ENCODE peak calls at places on chromosome 19, in nine cellular contexts. W is ascending aorta; I is stimulated activated CD4-positive, alpha-beta T cell treated with anti-CD3 and anti-CD28 coated beads, Interleukin-4, amount 100 ng/mL, for 48 hours; O is uterus; E is activated naive CD4-positive, alpha-beta T cell; M is effector memory CD4-positive, alpha-beta T cell; F is mammary epithelial cell; Q is lower lobe of right lung; G is NCI-H1048. L is an unnamed sample.

GRCh38 chr19:6412111-6412999 is 12.3 kb downstream of the KHSRP start:
- DNase-seq in W (no peak), I (peak), O (peak), E (peak), M (peak), F (no peak), Q (no peak), G (no peak), L (peak)

GRCh38 chr19:51799998-51800848 is 5.3 kb downstream of the FPR3 start:
- DNase-seq in W (no peak), I (no peak), O (peak), E (no peak), M (no peak), F (no peak), Q (no peak), G (no peak), L (no peak)

GRCh38 chr19:14516048-14516534 is 2.1 kb downstream of the DNAJB1 start:
- DNase-seq in W (no peak), I (no peak), O (no peak), E (no peak), M (no peak), F (no peak), Q (no peak), G (no peak), L (no peak)

GRCh38 chr19:18290250-18291018 is 9.0 kb upstream of the JUND start:
- DNase-seq in W (peak), I (peak), O (peak), E (peak), M (peak), F (no peak), Q (no peak), G (no peak), L (no peak)

GRCh38 chr19:51904331-51905165 is at the start of gene ZNF649:
- DNase-seq in W (peak), I (peak), O (peak), E (peak), M (peak), F (peak), Q (peak), G (peak), L (peak)

GRCh38 chr19:55857149-55857548 is 20.8 kb downstream of the NLRP4 start:
- DNase-seq in W (no peak), I (no peak), O (no peak), E (no peak), M (no peak), F (no peak), Q (no peak), G (no peak), L (no peak)

GRCh38 chr19:40604647-40605200 is 3.6 kb downstream of the LTBP4 start:
- DNase-seq in W (no peak), I (no peak), O (no peak), E (no peak), M (no peak), F (peak), Q (no peak), G (no peak), L (no peak)

GRCh38 chr19:18865973-18866799 is 29.8 kb downstream of the CERS1 start:
- DNase-seq in W (no peak), I (peak), O (peak), E (peak), M (peak), F (peak), Q (peak), G (no peak), L (no peak)

GRCh38 chr19:29587518-29587986 is 18.5 kb upstream of the POP4 start:
- DNase-seq in W (no peak), I (peak), O (no peak), E (no peak), M (peak), F (peak), Q (no peak), G (no peak), L (no peak)

GRCh38 chr19:19399733-19400438 is 5.6 kb upstream of the GATAD2A start:
- DNase-seq in W (no peak), I (no peak), O (no peak), E (no peak), M (no peak), F (no peak), Q (no peak), G (no peak), L (no peak)